ENCODE peak calls at places on chromosomes 7 and 10, in five cellular contexts. One of them, this sample, is unnamed.
A peak's percentile ranks its signal among the peaks of the same experiment; 100 is the strongest.

GRCh38 chr10:91652364-91652763 is 19.5 kb upstream of the PPP1R3C start:
- DNase-seq in NCI-H1694 treated with DMSO at 0.1 percent for 48 hours: no peak
- DNase-seq in H54: no peak
- DNase-seq in activated CD4-positive, alpha-beta T cell treated with anti-CD3 and anti-CD28 coated beads for 4 hours: no peak
- DNase-seq in NCI-H82: no peak
- DNase-seq in this sample: no peak

GRCh38 chr7:154927624-154928125 is 75.2 kb downstream of the PAXIP1 start:
- DNase-seq in NCI-H1694 treated with DMSO at 0.1 percent for 48 hours: peak; percentile 76
- DNase-seq in activated CD4-positive, alpha-beta T cell treated with anti-CD3 and anti-CD28 coated beads for 4 hours: peak; percentile 78
- DNase-seq in H54: no peak
- DNase-seq in NCI-H82: peak; percentile 85
- DNase-seq in this sample: peak; percentile 77

GRCh38 chr7:1279041-1279440 is 46.4 kb downstream of the UNCX start:
- DNase-seq in NCI-H82: no peak
- DNase-seq in H54: no peak
- DNase-seq in activated CD4-positive, alpha-beta T cell treated with anti-CD3 and anti-CD28 coated beads for 4 hours: no peak
- DNase-seq in NCI-H1694 treated with DMSO at 0.1 percent for 48 hours: no peak
- DNase-seq in this sample: no peak

GRCh38 chr7:5420108-5420840 is 3.4 kb downstream of the TNRC18 start:
- DNase-seq in NCI-H1694 treated with DMSO at 0.1 percent for 48 hours: no peak
- DNase-seq in NCI-H82: peak; percentile 25
- DNase-seq in activated CD4-positive, alpha-beta T cell treated with anti-CD3 and anti-CD28 coated beads for 4 hours: peak; percentile 11
- DNase-seq in H54: no peak
- DNase-seq in this sample: no peak

GRCh38 chr10:112026438-112026837 is 157.1 kb downstream of the GPAM start:
- DNase-seq in activated CD4-positive, alpha-beta T cell treated with anti-CD3 and anti-CD28 coated beads for 4 hours: no peak
- DNase-seq in H54: no peak
- DNase-seq in NCI-H82: peak; percentile 16
- DNase-seq in NCI-H1694 treated with DMSO at 0.1 percent for 48 hours: no peak
- DNase-seq in this sample: no peak

GRCh38 chr10:130138479-130138866 is 2.3 kb downstream of the GLRX3 start:
- DNase-seq in activated CD4-positive, alpha-beta T cell treated with anti-CD3 and anti-CD28 coated beads for 4 hours: no peak
- DNase-seq in H54: peak; percentile 41
- DNase-seq in NCI-H1694 treated with DMSO at 0.1 percent for 48 hours: no peak
- DNase-seq in NCI-H82: no peak
- DNase-seq in this sample: peak; percentile 34

GRCh38 chr10:33979195-33979594 is 644.7 kb upstream of the NRP1 start:
- DNase-seq in NCI-H82: no peak
- DNase-seq in H54: no peak
- DNase-seq in activated CD4-positive, alpha-beta T cell treated with anti-CD3 and anti-CD28 coated beads for 4 hours: no peak
- DNase-seq in NCI-H1694 treated with DMSO at 0.1 percent for 48 hours: no peak
- DNase-seq in this sample: no peak

GRCh38 chr10:103013398-103013797 is 95.3 kb downstream of the CNNM2 start:
- DNase-seq in H54: no peak
- DNase-seq in NCI-H82: peak; percentile 27
- DNase-seq in NCI-H1694 treated with DMSO at 0.1 percent for 48 hours: no peak
- DNase-seq in activated CD4-positive, alpha-beta T cell treated with anti-CD3 and anti-CD28 coated beads for 4 hours: no peak
- DNase-seq in this sample: no peak

GRCh38 chr7:93156884-93157283 is 8.7 kb upstream of the SAMD9L start:
- DNase-seq in H54: no peak
- DNase-seq in NCI-H1694 treated with DMSO at 0.1 percent for 48 hours: no peak
- DNase-seq in activated CD4-positive, alpha-beta T cell treated with anti-CD3 and anti-CD28 coated beads for 4 hours: no peak
- DNase-seq in NCI-H82: no peak
- DNase-seq in this sample: no peak

GRCh38 chr10:43322321-43322720 is 49.1 kb upstream of the FXYD4 start:
- DNase-seq in H54: no peak
- DNase-seq in NCI-H82: no peak
- DNase-seq in NCI-H1694 treated with DMSO at 0.1 percent for 48 hours: no peak
- DNase-seq in activated CD4-positive, alpha-beta T cell treated with anti-CD3 and anti-CD28 coated beads for 4 hours: no peak
- DNase-seq in this sample: no peak

GRCh38 chr7:75617634-75618234 is 121.0 kb downstream of the HIP1 start:
- DNase-seq in activated CD4-positive, alpha-beta T cell treated with anti-CD3 and anti-CD28 coated beads for 4 hours: peak; percentile 18
- DNase-seq in H54: no peak
- DNase-seq in NCI-H82: no peak
- DNase-seq in NCI-H1694 treated with DMSO at 0.1 percent for 48 hours: no peak
- DNase-seq in this sample: peak; percentile 22

GRCh38 chr10:89632824-89633223 is 12.2 kb downstream of the PANK1 start:
- DNase-seq in H54: no peak
- DNase-seq in NCI-H82: no peak
- DNase-seq in activated CD4-positive, alpha-beta T cell treated with anti-CD3 and anti-CD28 coated beads for 4 hours: no peak
- DNase-seq in NCI-H1694 treated with DMSO at 0.1 percent for 48 hours: no peak
- DNase-seq in this sample: no peak

GRCh38 chr7:120864146-120864920 is 6.4 kb upstream of the TSPAN12 start:
- DNase-seq in H54: no peak
- DNase-seq in NCI-H1694 treated with DMSO at 0.1 percent for 48 hours: peak; percentile 56
- DNase-seq in activated CD4-positive, alpha-beta T cell treated with anti-CD3 and anti-CD28 coated beads for 4 hours: no peak
- DNase-seq in NCI-H82: peak; percentile 21
- DNase-seq in this sample: no peak

GRCh38 chr10:14022954-14023353 is 307.8 kb downstream of the FRMD4A start:
- DNase-seq in H54: no peak
- DNase-seq in NCI-H82: no peak
- DNase-seq in NCI-H1694 treated with DMSO at 0.1 percent for 48 hours: no peak
- DNase-seq in activated CD4-positive, alpha-beta T cell treated with anti-CD3 and anti-CD28 coated beads for 4 hours: no peak
- DNase-seq in this sample: no peak

GRCh38 chr10:49518982-49519578 is 19.8 kb downstream of the ERCC6 start:
- DNase-seq in H54: peak; percentile 23
- DNase-seq in NCI-H1694 treated with DMSO at 0.1 percent for 48 hours: peak; percentile 40
- DNase-seq in NCI-H82: peak; percentile 74
- DNase-seq in activated CD4-positive, alpha-beta T cell treated with anti-CD3 and anti-CD28 coated beads for 4 hours: peak; percentile 9
- DNase-seq in this sample: peak; percentile 27

GRCh38 chr7:105654994-105655900 is 74.0 kb upstream of the EFCAB10 start:
- DNase-seq in activated CD4-positive, alpha-beta T cell treated with anti-CD3 and anti-CD28 coated beads for 4 hours: no peak
- DNase-seq in H54: no peak
- DNase-seq in NCI-H1694 treated with DMSO at 0.1 percent for 48 hours: no peak
- DNase-seq in NCI-H82: peak; percentile 94
- DNase-seq in this sample: no peak

GRCh38 chr7:101104193-101104713 is 19.0 kb downstream of the TRIM56 start:
- DNase-seq in NCI-H1694 treated with DMSO at 0.1 percent for 48 hours: no peak
- DNase-seq in NCI-H82: no peak
- DNase-seq in activated CD4-positive, alpha-beta T cell treated with anti-CD3 and anti-CD28 coated beads for 4 hours: no peak
- DNase-seq in H54: no peak
- DNase-seq in this sample: no peak

GRCh38 chr10:125148021-125148439 is 12.3 kb downstream of the CTBP2 start:
- DNase-seq in activated CD4-positive, alpha-beta T cell treated with anti-CD3 and anti-CD28 coated beads for 4 hours: no peak
- DNase-seq in H54: no peak
- DNase-seq in NCI-H1694 treated with DMSO at 0.1 percent for 48 hours: no peak
- DNase-seq in NCI-H82: peak; percentile 15
- DNase-seq in this sample: no peak

GRCh38 chr10:9858816-9859215 is 1158.9 kb upstream of the CELF2 start:
- DNase-seq in H54: no peak
- DNase-seq in NCI-H82: no peak
- DNase-seq in NCI-H1694 treated with DMSO at 0.1 percent for 48 hours: no peak
- DNase-seq in activated CD4-positive, alpha-beta T cell treated with anti-CD3 and anti-CD28 coated beads for 4 hours: no peak
- DNase-seq in this sample: no peak

GRCh38 chr10:131312261-131312801 is 810 bp upstream of the TCERG1L start:
- DNase-seq in NCI-H1694 treated with DMSO at 0.1 percent for 48 hours: no peak
- DNase-seq in NCI-H82: peak; percentile 41
- DNase-seq in H54: no peak
- DNase-seq in activated CD4-positive, alpha-beta T cell treated with anti-CD3 and anti-CD28 coated beads for 4 hours: no peak
- DNase-seq in this sample: no peak

GRCh38 chr7:50197547-50197946 is 104.5 kb upstream of the ZPBP start:
- DNase-seq in NCI-H1694 treated with DMSO at 0.1 percent for 48 hours: no peak
- DNase-seq in NCI-H82: peak; percentile 53
- DNase-seq in activated CD4-positive, alpha-beta T cell treated with anti-CD3 and anti-CD28 coated beads for 4 hours: peak; percentile 68
- DNase-seq in H54: no peak
- DNase-seq in this sample: no peak

GRCh38 chr10:70753026-70753663 is 32.0 kb downstream of the TBATA start:
- DNase-seq in NCI-H82: no peak
- DNase-seq in activated CD4-positive, alpha-beta T cell treated with anti-CD3 and anti-CD28 coated beads for 4 hours: no peak
- DNase-seq in H54: no peak
- DNase-seq in NCI-H1694 treated with DMSO at 0.1 percent for 48 hours: no peak
- DNase-seq in this sample: no peak

GRCh38 chr7:34672430-34672829 is 14.4 kb downstream of the NPSR1 start:
- DNase-seq in H54: peak; percentile 24
- DNase-seq in NCI-H82: no peak
- DNase-seq in NCI-H1694 treated with DMSO at 0.1 percent for 48 hours: no peak
- DNase-seq in activated CD4-positive, alpha-beta T cell treated with anti-CD3 and anti-CD28 coated beads for 4 hours: no peak
- DNase-seq in this sample: no peak

GRCh38 chr7:128322040-128322643 is 21.6 kb downstream of the RBM28 start:
- DNase-seq in H54: no peak
- DNase-seq in activated CD4-positive, alpha-beta T cell treated with anti-CD3 and anti-CD28 coated beads for 4 hours: no peak
- DNase-seq in NCI-H82: peak; percentile 51
- DNase-seq in NCI-H1694 treated with DMSO at 0.1 percent for 48 hours: peak; percentile 37
- DNase-seq in this sample: no peak

GRCh38 chr10:131211146-131211545 is 100.4 kb downstream of the TCERG1L start:
- DNase-seq in H54: no peak
- DNase-seq in NCI-H82: no peak
- DNase-seq in activated CD4-positive, alpha-beta T cell treated with anti-CD3 and anti-CD28 coated beads for 4 hours: no peak
- DNase-seq in NCI-H1694 treated with DMSO at 0.1 percent for 48 hours: no peak
- DNase-seq in this sample: no peak

GRCh38 chr10:124022066-124022465 is 71.3 kb downstream of the CHST15 start:
- DNase-seq in activated CD4-positive, alpha-beta T cell treated with anti-CD3 and anti-CD28 coated beads for 4 hours: no peak
- DNase-seq in NCI-H1694 treated with DMSO at 0.1 percent for 48 hours: peak; percentile 32
- DNase-seq in NCI-H82: no peak
- DNase-seq in H54: no peak
- DNase-seq in this sample: no peak

GRCh38 chr7:24141876-24142509 is 142.0 kb upstream of the NPY start:
- DNase-seq in H54: no peak
- DNase-seq in NCI-H1694 treated with DMSO at 0.1 percent for 48 hours: no peak
- DNase-seq in NCI-H82: no peak
- DNase-seq in activated CD4-positive, alpha-beta T cell treated with anti-CD3 and anti-CD28 coated beads for 4 hours: no peak
- DNase-seq in this sample: no peak